ENCODE peak calls at places on chromosomes 2 and 18, in nine cellular contexts. One of them, this sample, is unnamed.

GRCh38 chr2:232641153-232641845 is 7.9 kb downstream of the EFHD1 start:
- DNase-seq in NCI-H510A treated with DMSO at 0.1 percent for 48 hours: no peak
- DNase-seq in D341Med: no peak
- DNase-seq in anterior cingulate cortex: no peak
- DNase-seq in lower leg skin: no peak
- DNase-seq in activated T-cell treated with anti-CD3 and anti-CD28 coated beads, Interleukin-2, amount 50 U/mL, for 4 hours: no peak
- DNase-seq in fibroblast of mammary gland: no peak
- DNase-seq in ascending aorta: no peak
- DNase-seq in smooth muscle cell of the brain vasculature: no peak
- DNase-seq in this sample: no peak

GRCh38 chr2:49129034-49129433 is 25.3 kb downstream of the FSHR start:
- DNase-seq in D341Med: no peak
- DNase-seq in fibroblast of mammary gland: no peak
- DNase-seq in anterior cingulate cortex: no peak
- DNase-seq in smooth muscle cell of the brain vasculature: no peak
- DNase-seq in lower leg skin: no peak
- DNase-seq in ascending aorta: no peak
- DNase-seq in NCI-H510A treated with DMSO at 0.1 percent for 48 hours: no peak
- DNase-seq in activated T-cell treated with anti-CD3 and anti-CD28 coated beads, Interleukin-2, amount 50 U/mL, for 4 hours: no peak
- DNase-seq in this sample: no peak

GRCh38 chr2:108029912-108030311 is 43.6 kb downstream of the SLC5A7 start:
- DNase-seq in lower leg skin: no peak
- DNase-seq in smooth muscle cell of the brain vasculature: no peak
- DNase-seq in activated T-cell treated with anti-CD3 and anti-CD28 coated beads, Interleukin-2, amount 50 U/mL, for 4 hours: no peak
- DNase-seq in ascending aorta: no peak
- DNase-seq in anterior cingulate cortex: no peak
- DNase-seq in NCI-H510A treated with DMSO at 0.1 percent for 48 hours: no peak
- DNase-seq in fibroblast of mammary gland: no peak
- DNase-seq in D341Med: no peak
- DNase-seq in this sample: no peak

GRCh38 chr2:51120754-51121280 is 88.9 kb upstream of the NRXN1 start:
- DNase-seq in smooth muscle cell of the brain vasculature: no peak
- DNase-seq in fibroblast of mammary gland: no peak
- DNase-seq in ascending aorta: no peak
- DNase-seq in activated T-cell treated with anti-CD3 and anti-CD28 coated beads, Interleukin-2, amount 50 U/mL, for 4 hours: no peak
- DNase-seq in anterior cingulate cortex: no peak
- DNase-seq in D341Med: no peak
- DNase-seq in NCI-H510A treated with DMSO at 0.1 percent for 48 hours: no peak
- DNase-seq in lower leg skin: no peak
- DNase-seq in this sample: no peak

GRCh38 chr2:191617589-191617988 is 60.3 kb upstream of the NABP1 start:
- DNase-seq in ascending aorta: no peak
- DNase-seq in lower leg skin: no peak
- DNase-seq in D341Med: no peak
- DNase-seq in smooth muscle cell of the brain vasculature: no peak
- DNase-seq in anterior cingulate cortex: no peak
- DNase-seq in fibroblast of mammary gland: no peak
- DNase-seq in activated T-cell treated with anti-CD3 and anti-CD28 coated beads, Interleukin-2, amount 50 U/mL, for 4 hours: peak; percentile 39
- DNase-seq in NCI-H510A treated with DMSO at 0.1 percent for 48 hours: no peak
- DNase-seq in this sample: no peak

GRCh38 chr2:1369905-1370304 is 43.4 kb upstream of the TPO start:
- DNase-seq in fibroblast of mammary gland: no peak
- DNase-seq in anterior cingulate cortex: no peak
- DNase-seq in D341Med: no peak
- DNase-seq in ascending aorta: no peak
- DNase-seq in activated T-cell treated with anti-CD3 and anti-CD28 coated beads, Interleukin-2, amount 50 U/mL, for 4 hours: no peak
- DNase-seq in NCI-H510A treated with DMSO at 0.1 percent for 48 hours: no peak
- DNase-seq in smooth muscle cell of the brain vasculature: no peak
- DNase-seq in lower leg skin: no peak
- DNase-seq in this sample: no peak

GRCh38 chr2:65103013-65103720 is 26.7 kb downstream of the RAB1A start:
- DNase-seq in lower leg skin: no peak
- DNase-seq in fibroblast of mammary gland: no peak
- DNase-seq in activated T-cell treated with anti-CD3 and anti-CD28 coated beads, Interleukin-2, amount 50 U/mL, for 4 hours: no peak
- DNase-seq in ascending aorta: no peak
- DNase-seq in NCI-H510A treated with DMSO at 0.1 percent for 48 hours: no peak
- DNase-seq in anterior cingulate cortex: no peak
- DNase-seq in smooth muscle cell of the brain vasculature: no peak
- DNase-seq in D341Med: no peak
- DNase-seq in this sample: peak; percentile 40

GRCh38 chr2:28406276-28407096 is 13.8 kb downstream of the FOSL2 start:
- DNase-seq in NCI-H510A treated with DMSO at 0.1 percent for 48 hours: no peak
- DNase-seq in ascending aorta: peak; percentile 83
- DNase-seq in lower leg skin: no peak
- DNase-seq in activated T-cell treated with anti-CD3 and anti-CD28 coated beads, Interleukin-2, amount 50 U/mL, for 4 hours: peak; percentile 67
- DNase-seq in D341Med: no peak
- DNase-seq in anterior cingulate cortex: no peak
- DNase-seq in fibroblast of mammary gland: peak; percentile 67
- DNase-seq in smooth muscle cell of the brain vasculature: no peak
- DNase-seq in this sample: peak; percentile 57

GRCh38 chr18:47215554-47216138 is 35.8 kb downstream of the SKOR2 start:
- DNase-seq in ascending aorta: no peak
- DNase-seq in D341Med: peak; percentile 71
- DNase-seq in smooth muscle cell of the brain vasculature: peak; percentile 12
- DNase-seq in NCI-H510A treated with DMSO at 0.1 percent for 48 hours: peak; percentile 69
- DNase-seq in lower leg skin: peak; percentile 18
- DNase-seq in activated T-cell treated with anti-CD3 and anti-CD28 coated beads, Interleukin-2, amount 50 U/mL, for 4 hours: no peak
- DNase-seq in fibroblast of mammary gland: peak; percentile 77
- DNase-seq in anterior cingulate cortex: no peak
- DNase-seq in this sample: peak; percentile 57

GRCh38 chr2:39494784-39495251 is 57.7 kb upstream of the MAP4K3 start:
- DNase-seq in fibroblast of mammary gland: peak; percentile 99
- DNase-seq in smooth muscle cell of the brain vasculature: no peak
- DNase-seq in activated T-cell treated with anti-CD3 and anti-CD28 coated beads, Interleukin-2, amount 50 U/mL, for 4 hours: no peak
- DNase-seq in ascending aorta: no peak
- DNase-seq in NCI-H510A treated with DMSO at 0.1 percent for 48 hours: no peak
- DNase-seq in anterior cingulate cortex: no peak
- DNase-seq in lower leg skin: no peak
- DNase-seq in D341Med: no peak
- DNase-seq in this sample: peak; percentile 99